ENCODE peak calls at places on chromosomes 16 and 17, in six cellular contexts. H, U, M, A, Y and R are unnamed samples.

GRCh38 chr17:43515641-43516040 is 30.5 kb downstream of the ETV4 start:
- DNase-seq in H (no peak), U (no peak), M (peak; percentile 43), A (no peak), Y (no peak), R (no peak)

GRCh38 chr17:30449480-30449879 is 27.7 kb upstream of the GOSR1 start:
- DNase-seq in H (no peak), U (peak; percentile 71), M (peak; percentile 81), A (no peak), Y (peak; percentile 25), R (no peak)

GRCh38 chr17:44826123-44826790 is 3.8 kb downstream of the GJC1 start:
- DNase-seq in H (no peak), U (no peak), M (no peak), A (no peak), Y (no peak), R (no peak)

GRCh38 chr17:42281571-42282096 is 5.4 kb upstream of the STAT5B start:
- DNase-seq in H (no peak), U (no peak), M (no peak), A (no peak), Y (peak; percentile 20), R (no peak)

GRCh38 chr17:4032738-4033137 is 68.5 kb upstream of the ATP2A3 start:
- DNase-seq in H (no peak), U (no peak), M (no peak), A (peak; percentile 11), Y (no peak), R (no peak)

GRCh38 chr17:66920426-66920825 is 44.1 kb upstream of the CACNG4 start:
- DNase-seq in H (no peak), U (no peak), M (no peak), A (no peak), Y (no peak), R (no peak)

GRCh38 chr17:5283531-5284315 is 1.6 kb downstream of the RABEP1 start:
- DNase-seq in H (no peak), U (peak; percentile 22), M (peak; percentile 13), A (peak; percentile 12), Y (no peak), R (no peak)

GRCh38 chr17:35132816-35133550 is 9.1 kb downstream of the NLE1 start:
- DNase-seq in H (no peak), U (no peak), M (no peak), A (no peak), Y (no peak), R (no peak)

GRCh38 chr17:19502517-19502916 is 31.1 kb upstream of the SLC47A1 start:
- DNase-seq in H (no peak), U (no peak), M (no peak), A (no peak), Y (no peak), R (no peak)

GRCh38 chr17:68942389-68942788 is 12.8 kb downstream of the ABCA8 start:
- DNase-seq in H (no peak), U (no peak), M (no peak), A (no peak), Y (no peak), R (no peak)

GRCh38 chr16:15919331-15919730 is 30.1 kb upstream of the ABCC1 start:
- DNase-seq in H (no peak), U (no peak), M (no peak), A (no peak), Y (no peak), R (no peak)

GRCh38 chr17:40542562-40543411 is 22.5 kb downstream of the CCR7 start:
- DNase-seq in H (no peak), U (peak; percentile 100), M (peak; percentile 100), A (peak; percentile 21), Y (peak; percentile 83), R (no peak)

GRCh38 chr16:64251742-64252141 is 870.1 kb downstream of the CDH11 start:
- DNase-seq in H (no peak), U (no peak), M (no peak), A (no peak), Y (no peak), R (no peak)

GRCh38 chr17:37485938-37486570 is 3.6 kb upstream of the DUSP14 start:
- DNase-seq in H (no peak), U (no peak), M (no peak), A (no peak), Y (no peak), R (no peak)

GRCh38 chr16:49526966-49527365 is 153.4 kb downstream of the C16orf78 start:
- DNase-seq in H (no peak), U (no peak), M (no peak), A (no peak), Y (no peak), R (no peak)

DNA sequence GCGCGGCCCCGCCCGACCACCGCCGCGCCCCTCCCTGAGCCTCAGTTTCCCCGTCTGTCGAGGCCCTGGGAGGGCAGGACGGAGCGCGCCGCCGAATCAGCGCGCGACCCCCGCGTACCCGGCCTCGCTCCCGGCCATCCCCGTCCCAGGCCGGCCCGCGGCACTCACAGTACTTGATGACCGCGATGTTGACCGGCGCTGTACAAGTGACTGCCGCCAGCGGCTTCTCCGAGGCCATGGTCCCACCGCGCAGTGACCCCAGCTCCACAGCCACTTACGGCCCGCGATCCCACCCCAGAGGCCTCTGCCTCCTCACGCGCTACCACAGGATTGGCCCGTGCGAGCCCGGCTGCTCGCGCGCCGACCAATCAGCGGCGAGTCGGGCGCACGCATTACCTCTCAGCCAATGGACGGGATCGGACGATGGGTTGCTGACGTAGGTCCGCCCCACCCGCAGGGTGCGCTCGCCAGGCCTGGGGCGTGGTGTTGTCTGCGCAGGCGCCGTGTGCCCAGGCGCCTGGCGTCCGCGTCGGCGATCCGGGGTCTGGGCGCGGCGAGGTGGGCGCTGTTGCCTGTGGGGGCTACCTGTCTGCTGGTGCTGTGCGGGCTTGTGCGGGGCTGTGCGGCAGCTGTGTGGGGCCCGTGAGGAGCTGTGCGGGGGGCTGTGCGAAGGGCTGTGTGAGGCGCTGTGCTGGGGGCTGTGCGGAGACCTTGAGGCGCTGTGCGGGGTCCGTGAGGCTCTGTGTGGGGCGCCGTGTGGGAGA is at the start of gene MVD:
- DNase-seq in H (peak; percentile 89), U (peak; percentile 97), M (peak; percentile 99), A (peak; percentile 99), Y (peak; percentile 97), R (peak; percentile 95)
- TF ChIP-seq CTCF in H (peak; percentile 5), U (no peak), M (no peak), A (peak; percentile 22), Y (no peak), R (no peak)

GRCh38 chr16:25707982-25708583 is 16.3 kb downstream of the HS3ST4 start:
- DNase-seq in H (peak; percentile 1), U (peak; percentile 0), M (peak; percentile 1), A (peak; percentile 49), Y (peak; percentile 22), R (no peak)
- TF ChIP-seq CTCF in H (peak; percentile 28), U (no peak), M (peak; percentile 24), A (peak; percentile 81), Y (peak; percentile 7), R (no peak)

DNA sequence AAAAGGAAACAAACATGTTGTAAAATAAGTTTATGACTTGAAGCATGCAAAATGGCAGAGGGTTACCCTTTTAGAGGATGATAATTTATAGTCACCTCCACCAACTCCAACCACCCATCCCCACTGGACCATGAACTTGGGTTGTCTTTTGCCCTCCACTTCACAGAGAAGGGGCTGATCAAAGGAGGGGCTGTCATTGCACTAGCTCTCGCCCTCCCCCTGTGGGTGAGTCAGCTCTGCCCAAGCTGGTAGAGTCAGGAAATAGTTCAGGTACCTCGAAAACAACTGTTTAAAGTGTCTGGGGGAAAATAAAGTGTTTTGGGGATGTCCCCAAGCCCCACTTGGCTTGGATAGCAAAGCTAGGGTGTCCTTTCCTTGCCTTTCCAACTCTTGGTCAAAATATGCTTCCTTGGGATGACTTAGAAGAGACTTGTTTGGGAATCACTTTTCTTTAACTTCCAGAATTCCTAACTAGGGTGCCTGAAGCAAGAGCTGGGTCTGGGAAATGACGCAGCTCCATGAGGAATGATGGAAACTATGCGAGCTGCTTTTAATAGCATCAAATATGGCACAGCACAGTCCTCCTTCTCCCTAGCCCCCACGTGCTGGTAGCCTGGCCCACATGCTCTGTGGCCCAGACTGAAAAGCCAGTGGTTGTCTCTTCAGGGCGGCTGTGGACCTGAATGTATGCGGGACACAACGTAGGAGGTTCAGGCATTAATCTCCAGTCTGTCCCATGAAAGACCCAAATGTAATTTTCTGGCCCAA is 40.7 kb downstream of the TBX4 start:
- DNase-seq in H (no peak), U (peak; percentile 74), M (peak; percentile 21), A (no peak), Y (no peak), R (no peak)
- TF ChIP-seq CTCF in H (no peak), U (no peak), M (no peak), A (peak; percentile 36), Y (no peak), R (no peak)

GRCh38 chr17:32769846-32770245 is 107.1 kb downstream of the MYO1D start:
- DNase-seq in H (no peak), U (no peak), M (no peak), A (no peak), Y (no peak), R (no peak)
- TF ChIP-seq CTCF in H (no peak), U (no peak), M (no peak), A (peak; percentile 58), Y (no peak), R (no peak)

GRCh38 chr16:87172632-87173031 is 144.6 kb downstream of the C16orf95 start:
- DNase-seq in H (no peak), U (no peak), M (no peak), A (no peak), Y (no peak), R (no peak)
- TF ChIP-seq CTCF in H (peak; percentile 9), U (peak; percentile 24), M (peak; percentile 12), A (no peak), Y (no peak), R (no peak)

DNA sequence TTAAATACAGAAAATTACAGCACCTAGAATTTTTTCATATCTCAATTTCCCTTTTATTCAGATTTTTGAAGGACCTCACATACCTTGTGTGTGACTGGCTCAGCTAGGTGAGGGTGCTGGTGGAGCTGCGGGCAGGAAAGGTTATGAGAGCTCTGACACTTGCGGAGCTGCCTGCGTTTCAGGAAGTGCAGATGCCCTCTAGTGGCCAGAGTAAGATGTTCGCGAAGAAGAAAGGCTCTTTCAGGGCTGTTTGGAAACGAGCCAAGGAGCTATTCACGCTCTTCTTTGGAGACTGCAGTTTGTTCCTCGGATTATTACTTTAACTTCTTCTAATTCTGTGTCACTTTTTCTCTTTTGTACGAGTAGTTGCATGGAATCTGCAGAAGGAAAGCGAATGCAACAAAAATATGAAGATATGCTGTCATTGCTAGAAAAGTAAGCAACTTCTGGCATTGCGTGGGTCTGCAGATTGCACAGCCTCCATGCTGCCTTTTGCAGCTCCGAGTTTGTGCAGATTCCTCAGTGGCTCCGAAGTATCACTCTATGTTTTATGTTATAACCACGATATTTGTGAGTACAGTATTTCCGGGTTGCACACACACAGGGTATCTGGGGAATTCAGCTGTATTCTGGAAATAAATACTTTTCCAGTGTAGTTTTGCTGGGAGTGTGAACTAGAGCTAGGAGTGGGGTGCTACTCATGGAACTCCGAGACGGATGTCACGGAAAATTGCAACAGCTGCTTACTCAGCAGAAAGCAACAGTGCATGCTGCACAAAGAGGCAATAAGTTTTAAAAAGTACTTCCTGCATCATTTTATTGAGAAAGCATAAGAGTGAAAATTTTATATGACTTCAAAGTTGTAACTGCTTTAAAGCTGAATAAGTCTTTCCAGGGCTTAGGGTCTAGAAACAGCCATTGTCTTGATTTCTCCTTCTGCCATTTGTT is 46.3 kb downstream of the DNAH9 start:
- DNase-seq in H (peak; percentile 11), U (peak; percentile 37), M (peak; percentile 69), A (peak; percentile 68), Y (peak; percentile 85), R (no peak)
- TF ChIP-seq CTCF in H (peak; percentile 69), U (peak; percentile 54), M (peak; percentile 63), A (peak; percentile 91), Y (peak; percentile 68), R (peak; percentile 43)